ENCODE peak calls at places on chromosomes 13 and 19, in six cellular contexts. S, D, L, Y, Z and H are unnamed samples.

GRCh38 chr13:104024416-104025170 is 958.4 kb upstream of the SLC10A2 start:
- DNase-seq in S (no peak), D (no peak), L (no peak), Y (no peak), Z (no peak), H (no peak)

GRCh38 chr13:111627596-111627995 is 307.2 kb downstream of the TEX29 start:
- DNase-seq in S (no peak), D (no peak), L (no peak), Y (no peak), Z (no peak), H (no peak)

GRCh38 chr19:42596391-42597071 is 1.8 kb upstream of the CEACAM8 start:
- DNase-seq in S (peak; percentile 52), D (no peak), L (peak; percentile 30), Y (peak; percentile 19), Z (peak; percentile 48), H (peak; percentile 66)

GRCh38 chr19:14053500-14053899 is 8.4 kb downstream of the PALM3 start:
- DNase-seq in S (no peak), D (no peak), L (no peak), Y (no peak), Z (no peak), H (no peak)

GRCh38 chr13:20106751-20107150 is 54.1 kb downstream of the GJA3 start:
- DNase-seq in S (no peak), D (no peak), L (no peak), Y (no peak), Z (no peak), H (no peak)

GRCh38 chr19:2495130-2495641 is 19.3 kb downstream of the GADD45B start:
- DNase-seq in S (no peak), D (no peak), L (no peak), Y (no peak), Z (no peak), H (no peak)

GRCh38 chr19:55437410-55437809 is 5.7 kb downstream of the SHISA7 start:
- DNase-seq in S (no peak), D (no peak), L (no peak), Y (no peak), Z (peak; percentile 67), H (no peak)

GRCh38 chr19:42121666-42122069 is 10.6 kb downstream of the POU2F2 start:
- DNase-seq in S (peak; percentile 83), D (no peak), L (peak; percentile 67), Y (peak; percentile 61), Z (no peak), H (peak; percentile 84)

GRCh38 chr13:44576396-44577235 is 486 bp upstream of the TSC22D1 start:
- DNase-seq in S (peak; percentile 57), D (no peak), L (peak; percentile 28), Y (peak; percentile 12), Z (no peak), H (no peak)

GRCh38 chr19:576768-577438 is 4.5 kb downstream of the BSG start:
- DNase-seq in S (no peak), D (no peak), L (no peak), Y (no peak), Z (no peak), H (no peak)

GRCh38 chr13:43653980-43654379 is 132.8 kb downstream of the ENOX1 start:
- DNase-seq in S (no peak), D (no peak), L (no peak), Y (no peak), Z (no peak), H (no peak)

GRCh38 chr13:38210928-38211596 is 138.6 kb upstream of the UFM1 start:
- DNase-seq in S (no peak), D (no peak), L (no peak), Y (no peak), Z (no peak), H (no peak)

GRCh38 chr13:107977175-107977574 is 238.2 kb downstream of the LIG4 start:
- DNase-seq in S (no peak), D (no peak), L (no peak), Y (no peak), Z (no peak), H (no peak)

GRCh38 chr13:110665491-110666254 is 40.2 kb downstream of the CARS2 start:
- DNase-seq in S (no peak), D (no peak), L (no peak), Y (no peak), Z (no peak), H (no peak)

GRCh38 chr19:46967578-46968018 is 52.0 kb upstream of the NPAS1 start:
- DNase-seq in S (no peak), D (no peak), L (no peak), Y (no peak), Z (no peak), H (no peak)

GRCh38 chr19:33906578-33907335 is 110.1 kb downstream of the KCTD15 start:
- DNase-seq in S (peak; percentile 34), D (no peak), L (no peak), Y (no peak), Z (peak; percentile 15), H (no peak)

GRCh38 chr13:71871180-71871754 is 4.3 kb upstream of the DACH1 start:
- DNase-seq in S (no peak), D (no peak), L (no peak), Y (no peak), Z (no peak), H (no peak)

GRCh38 chr13:64925284-64925683 is 2304.9 kb downstream of the PCDH9 start:
- DNase-seq in S (no peak), D (no peak), L (no peak), Y (no peak), Z (peak; percentile 51), H (no peak)

GRCh38 chr19:1106841-1107654 is 3.3 kb downstream of the GPX4 start:
- DNase-seq in S (no peak), D (no peak), L (no peak), Y (no peak), Z (no peak), H (no peak)

GRCh38 chr13:60689076-60689475 is 292.1 kb downstream of the TDRD3 start:
- DNase-seq in S (no peak), D (no peak), L (no peak), Y (no peak), Z (no peak), H (no peak)

GRCh38 chr13:106275441-106276032 is 259.9 kb downstream of the EFNB2 start:
- DNase-seq in S (no peak), D (no peak), L (no peak), Y (no peak), Z (no peak), H (no peak)

GRCh38 chr13:85334187-85334586 is 465.0 kb downstream of the SLITRK6 start:
- DNase-seq in S (no peak), D (no peak), L (no peak), Y (no peak), Z (no peak), H (no peak)

GRCh38 chr13:99275093-99275469 is 16.9 kb upstream of the GPR18 start:
- DNase-seq in S (no peak), D (peak; percentile 29), L (no peak), Y (no peak), Z (no peak), H (no peak)

GRCh38 chr19:7326105-7326877 is 22.4 kb upstream of the ARHGEF18 start:
- DNase-seq in S (peak; percentile 35), D (no peak), L (peak; percentile 71), Y (no peak), Z (no peak), H (peak; percentile 42)

GRCh38 chr13:112638157-112638750 is 50.3 kb upstream of the TUBGCP3 start:
- DNase-seq in S (no peak), D (no peak), L (no peak), Y (no peak), Z (no peak), H (no peak)

GRCh38 chr19:13978306-13978705 is 26.0 kb downstream of the DCAF15 start:
- DNase-seq in S (no peak), D (no peak), L (peak; percentile 45), Y (no peak), Z (peak; percentile 75), H (no peak)

GRCh38 chr19:37655689-37656491 is 625 bp upstream of the ZFP30 start:
- DNase-seq in S (peak; percentile 87), D (no peak), L (peak; percentile 63), Y (peak; percentile 69), Z (peak; percentile 81), H (peak; percentile 88)

GRCh38 chr19:29745253-29745652 is 30.2 kb upstream of the C19orf12 start:
- DNase-seq in S (no peak), D (no peak), L (no peak), Y (no peak), Z (no peak), H (no peak)

GRCh38 chr13:23656637-23657036 is 86.4 kb downstream of the TNFRSF19 start:
- DNase-seq in S (peak; percentile 52), D (no peak), L (no peak), Y (no peak), Z (no peak), H (peak; percentile 65)

GRCh38 chr13:46962286-46962941 is 65.6 kb upstream of the HTR2A start:
- DNase-seq in S (peak; percentile 42), D (no peak), L (peak; percentile 54), Y (no peak), Z (no peak), H (peak; percentile 36)

GRCh38 chr19:2603320-2603719 is 99.2 kb downstream of the GNG7 start:
- DNase-seq in S (no peak), D (no peak), L (no peak), Y (no peak), Z (no peak), H (no peak)

DNA sequence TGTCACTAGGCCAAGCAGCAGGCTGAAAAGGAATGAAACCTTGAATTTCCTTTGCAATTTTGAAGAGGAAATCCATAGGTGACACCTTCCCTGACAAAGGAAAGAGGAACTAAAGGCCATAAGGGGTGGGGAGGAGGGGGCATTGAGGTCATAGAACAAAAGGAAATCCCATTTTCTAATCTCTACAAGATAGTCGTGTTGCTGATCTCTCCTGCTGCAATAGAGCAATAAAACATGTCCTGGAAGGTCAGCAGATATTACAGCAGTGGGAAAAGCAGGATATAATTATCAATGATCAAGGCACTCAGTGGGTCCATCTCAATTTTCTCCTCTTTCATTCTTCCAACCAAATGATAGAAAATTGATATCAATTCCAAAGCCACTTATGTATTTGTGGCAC is 20.3 kb upstream of the RAP2A start:
- DNase-seq in S (no peak), D (no peak), L (no peak), Y (no peak), Z (no peak), H (no peak)
- TF ChIP-seq CTCF in S (no peak), D (no peak), L (no peak), Y (no peak), Z (no peak), H (no peak)

GRCh38 chr19:49780861-49781260 is 14.1 kb downstream of the AP2A1 start:
- DNase-seq in S (no peak), D (no peak), L (no peak), Y (no peak), Z (no peak), H (no peak)
- TF ChIP-seq CTCF in S (no peak), D (no peak), L (no peak), Y (no peak), Z (no peak), H (no peak)

GRCh38 chr19:45189971-45190370 is 11.4 kb downstream of the BLOC1S3 start:
- DNase-seq in S (no peak), D (no peak), L (no peak), Y (no peak), Z (no peak), H (no peak)
- TF ChIP-seq CTCF in S (no peak), D (no peak), L (no peak), Y (no peak), Z (no peak), H (no peak)

DNA sequence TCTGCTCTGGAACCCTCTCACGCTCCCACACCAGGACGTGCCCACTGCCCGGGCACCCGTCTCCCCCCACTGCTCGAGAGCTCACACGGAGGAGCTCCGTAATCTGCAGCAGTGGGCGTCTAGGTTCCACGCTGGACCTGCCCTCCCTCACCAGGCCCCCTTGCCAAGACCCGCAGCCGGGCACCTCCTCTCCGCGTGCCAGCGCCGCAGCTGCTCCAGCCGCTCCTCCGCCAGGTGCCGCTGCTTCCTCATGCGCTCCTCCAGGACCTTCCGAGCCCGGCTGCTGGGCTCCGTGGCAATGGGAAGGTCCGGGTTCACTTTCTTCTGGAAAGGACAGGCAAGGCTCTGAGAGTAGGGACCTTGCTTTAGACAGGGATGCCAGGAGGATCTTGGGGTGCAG is 35.0 kb upstream of the MATK start:
- DNase-seq in S (no peak), D (no peak), L (no peak), Y (no peak), Z (no peak), H (no peak)
- TF ChIP-seq CTCF in S (no peak), D (no peak), L (no peak), Y (no peak), Z (no peak), H (no peak)